ENCODE peak calls at places on chromosomes 11 and 22, in eight cellular contexts. L is HCT116; E is effector memory CD4-positive, alpha-beta T cell; M is activated T-helper 9 cell treated with anti-CD3 and anti-CD28 coated beads, Interleukin-2, amount 50 U/mL, for 16 hours; Z is type B pancreatic cell; J is T1000; U is fibroblast of the aortic adventitia; V is neural crest cell. S is an unnamed sample.

GRCh38 chr11:62553839-62554361 is 7.3 kb upstream of the AHNAK start:
- DNase-seq in L (peak), E (no peak), M (no peak), Z (no peak), J (peak), U (peak), V (no peak), S (no peak)

GRCh38 chr22:37079158-37079557 is 27.6 kb downstream of the KCTD17 start:
- DNase-seq in L (no peak), E (no peak), M (no peak), Z (no peak), J (no peak), U (no peak), V (no peak), S (no peak)

GRCh38 chr11:17077240-17077519 is 287 bp downstream of the RPS13 start:
- DNase-seq in L (no peak), E (no peak), M (no peak), Z (no peak), J (no peak), U (no peak), V (peak), S (no peak)

GRCh38 chr11:116925050-116925449 is 87.6 kb upstream of the APOA1 start:
- DNase-seq in L (no peak), E (no peak), M (no peak), Z (no peak), J (no peak), U (no peak), V (no peak), S (no peak)

GRCh38 chr11:103085758-103086365 is 6.1 kb downstream of the DCUN1D5 start:
- DNase-seq in L (no peak), E (no peak), M (no peak), Z (no peak), J (no peak), U (peak), V (no peak), S (no peak)

GRCh38 chr11:120336641-120337132 is 474 bp downstream of the ARHGEF12 start:
- DNase-seq in L (no peak), E (no peak), M (peak), Z (peak), J (peak), U (no peak), V (peak), S (peak)

GRCh38 chr22:49999063-49999900 is 13.3 kb downstream of the IL17REL start:
- DNase-seq in L (no peak), E (no peak), M (no peak), Z (no peak), J (no peak), U (no peak), V (peak), S (peak)

GRCh38 chr11:126733685-126734084 is 266.9 kb downstream of the KIRREL3 start:
- DNase-seq in L (no peak), E (no peak), M (no peak), Z (no peak), J (no peak), U (no peak), V (no peak), S (no peak)

GRCh38 chr11:64284962-64285884 is at the start of gene GPR137:
- DNase-seq in L (no peak), E (peak), M (peak), Z (peak), J (peak), U (peak), V (peak), S (peak)

GRCh38 chr11:111189466-111189865 is 56.1 kb upstream of the POU2AF2 start:
- DNase-seq in L (no peak), E (no peak), M (no peak), Z (no peak), J (no peak), U (peak), V (no peak), S (no peak)

GRCh38 chr11:19117760-19118097 is 761 bp downstream of the ZDHHC13 start:
- DNase-seq in L (no peak), E (no peak), M (no peak), Z (no peak), J (no peak), U (peak), V (no peak), S (no peak)

GRCh38 chr11:72579816-72580647 is 94.2 kb downstream of the PDE2A start:
- DNase-seq in L (no peak), E (no peak), M (no peak), Z (no peak), J (no peak), U (no peak), V (no peak), S (no peak)

GRCh38 chr11:72721689-72722049 is 30.5 kb downstream of the ARAP1 start:
- DNase-seq in L (no peak), E (peak), M (no peak), Z (no peak), J (no peak), U (no peak), V (no peak), S (no peak)

GRCh38 chr11:86696004-86696403 is 23.6 kb upstream of the ME3 start:
- DNase-seq in L (peak), E (no peak), M (no peak), Z (no peak), J (no peak), U (peak), V (no peak), S (no peak)

GRCh38 chr11:72776117-72776843 is 17.6 kb downstream of the STARD10 start:
- DNase-seq in L (no peak), E (no peak), M (no peak), Z (no peak), J (no peak), U (no peak), V (no peak), S (no peak)

GRCh38 chr11:122628691-122629555 is 26.6 kb upstream of the UBASH3B start:
- DNase-seq in L (peak), E (peak), M (peak), Z (no peak), J (peak), U (peak), V (peak), S (peak)

GRCh38 chr11:85867751-85868150 is 12.6 kb downstream of the CCDC83 start:
- DNase-seq in L (no peak), E (no peak), M (no peak), Z (no peak), J (no peak), U (no peak), V (no peak), S (no peak)

GRCh38 chr11:23021287-23021863 is 161.1 kb upstream of the CCDC179 start:
- DNase-seq in L (no peak), E (no peak), M (no peak), Z (no peak), J (no peak), U (peak), V (peak), S (no peak)

GRCh38 chr22:31340360-31340759 is 5.8 kb downstream of the PATZ1 start:
- DNase-seq in L (no peak), E (no peak), M (no peak), Z (no peak), J (no peak), U (no peak), V (no peak), S (no peak)

GRCh38 chr11:70615036-70615875 is 216.9 kb downstream of the CTTN start:
- DNase-seq in L (no peak), E (no peak), M (no peak), Z (no peak), J (no peak), U (no peak), V (no peak), S (no peak)

GRCh38 chr22:44191036-44191454 is 10.3 kb downstream of the PARVG start:
- DNase-seq in L (no peak), E (no peak), M (no peak), Z (no peak), J (no peak), U (peak), V (no peak), S (no peak)

GRCh38 chr11:61362542-61362875 is 335 bp downstream of the TMEM138 start:
- DNase-seq in L (no peak), E (no peak), M (peak), Z (no peak), J (no peak), U (peak), V (no peak), S (no peak)

S was measured in heart right ventricle.